ENCODE peak calls at places on chromosomes 5 and 9, in four cellular contexts. D is neural progenitor cell, R is A549, C is adrenal gland. K is an unnamed sample.

GRCh38 chr5:94618029-94618492 is 343 bp downstream of the KIAA0825 start:
- DNase-seq in R (peak; percentile 31), D (peak; percentile 58), C (peak; percentile 84), K (peak; percentile 78)

GRCh38 chr9:115597330-115597729 is 479.4 kb upstream of the TNC start:
- DNase-seq in C (no peak), R (no peak), D (no peak), K (no peak)

GRCh38 chr5:132259061-132259851 is 1.8 kb downstream of the PDLIM4 start:
- DNase-seq in R (no peak), D (peak; percentile 54), C (peak; percentile 16), K (peak; percentile 28)

GRCh38 chr5:65758546-65759144 is 36.6 kb downstream of the NLN start:
- DNase-seq in D (no peak), R (no peak), C (no peak), K (no peak)

GRCh38 chr9:137870432-137870831 is 7.2 kb upstream of the CACNA1B start:
- DNase-seq in R (no peak), C (no peak), D (no peak), K (no peak)

GRCh38 chr9:110048473-110048975 is 159.4 kb downstream of the C9orf152 start:
- DNase-seq in D (peak; percentile 89), C (peak; percentile 46), R (peak; percentile 55), K (peak; percentile 82)

GRCh38 chr5:137310051-137310730 is 188.9 kb downstream of the SPOCK1 start:
- DNase-seq in R (peak; percentile 44), D (no peak), C (no peak), K (no peak)

GRCh38 chr5:98935206-98935605 is 6.4 kb upstream of the CHD1 start:
- DNase-seq in D (no peak), R (no peak), C (no peak), K (no peak)

GRCh38 chr9:3696368-3696767 is 170.6 kb upstream of the RFX3 start:
- DNase-seq in R (no peak), C (no peak), D (no peak), K (no peak)

GRCh38 chr5:61991861-61992260 is 314.1 kb upstream of the KIF2A start:
- DNase-seq in D (no peak), C (no peak), R (no peak), K (no peak)

GRCh38 chr9:1939926-1940368 is 75.2 kb upstream of the SMARCA2 start:
- DNase-seq in C (peak; percentile 14), D (peak; percentile 69), R (peak; percentile 17), K (peak; percentile 24)

GRCh38 chr9:129632460-129632859 is 6.5 kb downstream of the NTMT1 start:
- DNase-seq in D (no peak), R (no peak), C (no peak), K (no peak)

GRCh38 chr5:149885512-149885911 is 59.1 kb downstream of the PDE6A start:
- DNase-seq in R (no peak), C (no peak), D (no peak), K (peak; percentile 35)

GRCh38 chr9:95313010-95313498 is 4.5 kb downstream of the FANCC start:
- DNase-seq in C (peak; percentile 66), D (peak; percentile 62), R (peak; percentile 92), K (peak; percentile 91)

GRCh38 chr9:23543420-23543819 is 282.6 kb downstream of the ELAVL2 start:
- DNase-seq in D (no peak), C (peak; percentile 33), R (no peak), K (no peak)

GRCh38 chr5:157193699-157194424 is 13.2 kb downstream of the ITK start:
- DNase-seq in R (no peak), C (no peak), D (no peak), K (no peak)

GRCh38 chr9:121769939-121770338 is 118.5 kb downstream of the DAB2IP start:
- DNase-seq in C (no peak), D (no peak), R (no peak), K (no peak)

GRCh38 chr9:112872019-112872418 is 18.7 kb downstream of the SLC46A2 start:
- DNase-seq in D (no peak), C (no peak), R (no peak), K (no peak)

GRCh38 chr5:107948377-107948776 is 277.6 kb upstream of the EFNA5 start:
- DNase-seq in R (no peak), D (no peak), C (no peak), K (no peak)

GRCh38 chr9:74940600-74940999 is 12.1 kb downstream of the C9orf40 start:
- DNase-seq in C (no peak), R (no peak), D (no peak), K (peak; percentile 40)

GRCh38 chr5:106454651-106455415 is 1215.9 kb downstream of the EFNA5 start:
- DNase-seq in D (peak; percentile 76), C (no peak), R (no peak), K (no peak)

GRCh38 chr5:52789867-52790266 is 2.2 kb downstream of the ITGA1 start:
- DNase-seq in R (no peak), C (no peak), D (no peak), K (no peak)

GRCh38 chr5:149128023-149128875 is 13.0 kb upstream of the ABLIM3 start:
- DNase-seq in C (no peak), D (peak; percentile 58), R (peak; percentile 76), K (no peak)

GRCh38 chr5:126455728-126456127 is 32.5 kb downstream of the GRAMD2B start:
- DNase-seq in R (no peak), C (no peak), D (no peak), K (no peak)

GRCh38 chr5:77893225-77893860 is 117.2 kb upstream of the TBCA start:
- DNase-seq in C (peak; percentile 89), D (no peak), R (peak; percentile 83), K (peak; percentile 27)

GRCh38 chr9:126916909-126917308 is 2.3 kb downstream of the RALGPS1 start:
- DNase-seq in C (no peak), R (no peak), D (peak; percentile 28), K (no peak)

GRCh38 chr5:172180936-172181335 is 7.1 kb downstream of the STK10 start:
- DNase-seq in C (no peak), D (no peak), R (no peak), K (no peak)

GRCh38 chr5:32312194-32312681 is 501 bp downstream of the MTMR12 start:
- DNase-seq in R (peak; percentile 47), D (peak; percentile 67), C (peak; percentile 74), K (peak; percentile 73)

GRCh38 chr9:124659099-124659659 is 111.9 kb downstream of the NR6A1 start:
- DNase-seq in R (peak; percentile 78), D (peak; percentile 91), C (peak; percentile 90), K (peak; percentile 81)

GRCh38 chr9:131282688-131283422 is 6.5 kb upstream of the FAM78A start:
- DNase-seq in R (no peak), D (peak; percentile 87), C (no peak), K (no peak)

GRCh38 chr9:12759767-12760166 is 15.1 kb upstream of the LURAP1L start:
- DNase-seq in D (no peak), C (no peak), R (no peak), K (no peak)

DNA sequence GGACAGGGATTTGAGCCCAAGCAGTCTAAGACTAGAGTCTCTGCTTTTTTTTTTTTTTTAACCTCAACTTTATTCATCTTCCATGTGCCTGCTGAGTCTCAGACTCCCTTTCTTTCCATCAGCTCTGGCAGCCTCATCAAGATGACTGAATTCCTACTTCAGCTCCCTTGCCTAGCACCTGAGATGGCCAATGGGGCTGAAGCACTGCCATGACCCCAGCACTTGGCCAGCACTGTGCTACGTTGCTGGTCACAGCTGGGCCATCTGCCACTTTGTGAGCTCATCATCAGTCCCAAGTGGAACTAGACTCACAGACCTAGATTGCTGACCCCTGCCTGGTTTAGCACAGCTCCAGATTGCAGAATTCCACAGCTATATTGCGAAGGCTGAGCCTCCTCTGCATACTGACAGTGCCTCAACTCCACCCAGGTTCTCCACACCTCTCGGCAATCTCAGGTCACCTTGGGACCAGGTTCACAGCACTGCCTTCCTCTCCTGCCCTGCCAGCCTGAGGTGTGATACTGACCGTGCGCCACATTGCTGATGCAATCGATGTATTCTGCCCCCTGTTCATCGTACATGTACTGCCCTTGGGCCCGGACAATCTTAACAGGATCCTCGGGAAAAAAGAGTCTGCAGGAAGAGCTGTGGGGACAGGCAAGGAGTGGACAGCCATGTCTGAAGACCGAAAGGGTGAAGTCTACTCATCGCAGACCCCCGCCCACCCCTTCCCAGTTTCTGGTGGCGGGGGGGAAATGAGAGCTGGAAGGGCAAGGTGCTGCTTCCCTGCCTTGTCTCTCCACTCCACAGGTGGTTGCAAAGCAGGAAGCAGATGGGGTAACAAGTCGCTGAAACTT is 1.5 kb downstream of the PHYKPL start:
- DNase-seq in C (peak; percentile 87), D (no peak), R (no peak), K (no peak)
- H3K27ac ChIP-seq in C (peak overlapping the region; percentile 95), D (no peak overlapping the region), R (peak overlapping the region; percentile 91), K (peak overlapping the region; percentile 96)

GRCh38 chr9:93072383-93072795 is 13.9 kb downstream of the SUSD3 start:
- DNase-seq in D (no peak), R (no peak), C (peak; percentile 55), K (peak; percentile 46)
- H3K27ac ChIP-seq in D (no peak overlapping the region), R (no peak overlapping the region), C (no peak overlapping the region), K (no peak overlapping the region)

GRCh38 chr5:58066557-58066956 is 393.3 kb downstream of the PLK2 start:
- DNase-seq in C (no peak), D (no peak), R (no peak), K (no peak)

GRCh38 chr5:58064799-58065198 is 395.1 kb downstream of the PLK2 start:
- DNase-seq in D (no peak), R (no peak), C (no peak), K (no peak)

GRCh38 chr5:58069846-58070245 is 390.0 kb downstream of the PLK2 start:
- DNase-seq in C (no peak), D (no peak), R (no peak), K (peak; percentile 39)

GRCh38 chr5:58069016-58069705 is 390.7 kb downstream of the PLK2 start:
- DNase-seq in D (no peak), R (no peak), C (no peak), K (no peak)

DNA sequence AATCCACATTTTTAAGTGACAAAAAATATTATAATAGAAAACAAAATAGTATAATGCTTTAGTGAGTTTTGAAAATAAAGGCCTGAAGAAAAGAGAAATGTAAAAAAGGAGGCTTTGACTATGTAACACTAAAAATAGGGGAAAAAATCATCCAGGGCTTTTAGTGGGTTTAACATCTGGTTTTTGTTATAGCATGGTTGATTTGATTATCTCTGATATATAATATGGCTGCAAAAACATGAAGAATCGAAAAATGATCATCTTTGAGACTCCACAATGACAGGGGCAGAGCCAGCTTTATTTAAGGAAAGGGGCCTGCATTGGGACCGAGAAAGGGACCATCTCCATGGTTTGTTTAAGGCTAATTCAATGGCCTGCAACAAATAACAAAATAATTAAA is 393.8 kb downstream of the PLK2 start:
- DNase-seq in R (no peak), D (no peak), C (no peak), K (no peak)
- H3K27ac ChIP-seq in R (no peak overlapping the region), D (no peak overlapping the region), C (no peak overlapping the region), K (no peak overlapping the region)

DNA sequence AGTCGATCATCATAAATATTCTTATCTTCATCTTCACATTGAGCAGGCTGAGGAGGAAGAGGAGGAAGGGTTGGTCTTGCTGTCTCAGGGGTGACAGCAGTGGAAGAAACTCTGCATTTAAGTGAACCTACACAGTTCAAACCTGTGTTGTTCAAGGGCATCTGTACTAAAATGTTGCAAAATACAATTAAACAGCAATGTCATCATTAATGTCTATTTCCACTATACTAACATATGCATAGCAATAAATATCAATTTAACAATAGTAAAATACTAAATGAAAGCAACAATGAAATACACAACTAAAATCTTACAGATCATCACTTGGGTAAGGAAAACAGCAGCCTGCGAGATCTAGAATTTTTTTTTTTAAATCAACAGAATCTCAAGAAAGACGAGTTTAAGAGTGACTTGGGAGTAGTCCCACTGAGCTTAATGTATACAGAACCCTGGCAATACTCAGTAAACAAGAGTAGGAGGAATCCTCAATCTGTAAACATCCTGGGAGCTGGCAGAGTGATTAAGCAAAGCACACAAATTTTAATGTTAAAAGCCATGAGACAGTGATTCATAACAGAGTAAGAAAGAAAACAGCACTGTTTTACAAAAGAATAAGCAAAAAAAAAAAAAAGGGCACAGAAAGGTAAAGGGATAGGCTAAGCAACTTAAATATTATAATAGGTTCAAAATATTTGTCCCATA is 10.0 kb downstream of the HOMER1 start:
- DNase-seq in R (no peak), C (no peak), D (no peak), K (no peak)
- H3K27ac ChIP-seq in R (no peak overlapping the region), C (no peak overlapping the region), D (no peak overlapping the region), K (no peak overlapping the region)

K was measured in colonic mucosa.